ENCODE peak calls at places on chromosomes 5 and 9, in eight cellular contexts. One of them, this sample, is unnamed.

GRCh38 chr5:72586788-72587530 is 79.7 kb upstream of the ZNF366 start:
- DNase-seq in activated CD4-positive, alpha-beta T cell treated with anti-CD3 and anti-CD28 coated beads, Interleukin-2, amount 50 U/mL, for 1 hour: no peak
- DNase-seq in non-pigmented ciliary epithelial cell: no peak
- DNase-seq in mesothelial cell of epicardium: no peak
- DNase-seq in hypothalamus: no peak
- DNase-seq in psoas muscle: no peak
- DNase-seq in NCI-H1105: no peak
- DNase-seq in activated effector memory CD4-positive, alpha-beta T cell treated with Interleukin-2 at 50 U/mL for 16 hours: no peak
- DNase-seq in this sample: no peak

GRCh38 chr9:114330636-114331035 is 967 bp downstream of the ORM2 start:
- DNase-seq in activated CD4-positive, alpha-beta T cell treated with anti-CD3 and anti-CD28 coated beads, Interleukin-2, amount 50 U/mL, for 1 hour: no peak
- DNase-seq in non-pigmented ciliary epithelial cell: no peak
- DNase-seq in mesothelial cell of epicardium: no peak
- DNase-seq in hypothalamus: no peak
- DNase-seq in psoas muscle: no peak
- DNase-seq in NCI-H1105: no peak
- DNase-seq in activated effector memory CD4-positive, alpha-beta T cell treated with Interleukin-2 at 50 U/mL for 16 hours: no peak
- DNase-seq in this sample: no peak

GRCh38 chr9:115115924-115116323 is 2.0 kb downstream of the TNC start:
- DNase-seq in activated CD4-positive, alpha-beta T cell treated with anti-CD3 and anti-CD28 coated beads, Interleukin-2, amount 50 U/mL, for 1 hour: no peak
- DNase-seq in non-pigmented ciliary epithelial cell: no peak
- DNase-seq in mesothelial cell of epicardium: no peak
- DNase-seq in hypothalamus: no peak
- DNase-seq in psoas muscle: no peak
- DNase-seq in NCI-H1105: no peak
- DNase-seq in activated effector memory CD4-positive, alpha-beta T cell treated with Interleukin-2 at 50 U/mL for 16 hours: no peak
- DNase-seq in this sample: no peak

GRCh38 chr5:159965031-159965837 is 43.7 kb upstream of the TTC1 start:
- DNase-seq in activated CD4-positive, alpha-beta T cell treated with anti-CD3 and anti-CD28 coated beads, Interleukin-2, amount 50 U/mL, for 1 hour: no peak
- DNase-seq in non-pigmented ciliary epithelial cell: peak
- DNase-seq in mesothelial cell of epicardium: peak
- DNase-seq in hypothalamus: peak
- DNase-seq in psoas muscle: peak
- DNase-seq in NCI-H1105: no peak
- DNase-seq in activated effector memory CD4-positive, alpha-beta T cell treated with Interleukin-2 at 50 U/mL for 16 hours: no peak
- DNase-seq in this sample: peak

GRCh38 chr5:88251048-88251711 is 17.5 kb downstream of the TMEM161B start:
- DNase-seq in activated CD4-positive, alpha-beta T cell treated with anti-CD3 and anti-CD28 coated beads, Interleukin-2, amount 50 U/mL, for 1 hour: no peak
- DNase-seq in non-pigmented ciliary epithelial cell: no peak
- DNase-seq in mesothelial cell of epicardium: no peak
- DNase-seq in hypothalamus: no peak
- DNase-seq in psoas muscle: no peak
- DNase-seq in NCI-H1105: no peak
- DNase-seq in activated effector memory CD4-positive, alpha-beta T cell treated with Interleukin-2 at 50 U/mL for 16 hours: no peak
- DNase-seq in this sample: no peak

GRCh38 chr9:93955356-93956182 is 414 bp upstream of the BARX1 start:
- DNase-seq in activated CD4-positive, alpha-beta T cell treated with anti-CD3 and anti-CD28 coated beads, Interleukin-2, amount 50 U/mL, for 1 hour: peak
- DNase-seq in non-pigmented ciliary epithelial cell: no peak
- DNase-seq in mesothelial cell of epicardium: no peak
- DNase-seq in hypothalamus: no peak
- DNase-seq in psoas muscle: no peak
- DNase-seq in NCI-H1105: peak
- DNase-seq in activated effector memory CD4-positive, alpha-beta T cell treated with Interleukin-2 at 50 U/mL for 16 hours: no peak
- DNase-seq in this sample: peak

GRCh38 chr5:154972476-154973080 is 31.7 kb downstream of the MRPL22 start:
- DNase-seq in activated CD4-positive, alpha-beta T cell treated with anti-CD3 and anti-CD28 coated beads, Interleukin-2, amount 50 U/mL, for 1 hour: no peak
- DNase-seq in non-pigmented ciliary epithelial cell: no peak
- DNase-seq in mesothelial cell of epicardium: peak
- DNase-seq in hypothalamus: peak
- DNase-seq in psoas muscle: no peak
- DNase-seq in NCI-H1105: peak
- DNase-seq in activated effector memory CD4-positive, alpha-beta T cell treated with Interleukin-2 at 50 U/mL for 16 hours: no peak
- DNase-seq in this sample: peak

GRCh38 chr5:179204572-179204971 is 140.7 kb downstream of the ADAMTS2 start:
- DNase-seq in activated CD4-positive, alpha-beta T cell treated with anti-CD3 and anti-CD28 coated beads, Interleukin-2, amount 50 U/mL, for 1 hour: no peak
- DNase-seq in non-pigmented ciliary epithelial cell: no peak
- DNase-seq in mesothelial cell of epicardium: no peak
- DNase-seq in hypothalamus: no peak
- DNase-seq in psoas muscle: no peak
- DNase-seq in NCI-H1105: no peak
- DNase-seq in activated effector memory CD4-positive, alpha-beta T cell treated with Interleukin-2 at 50 U/mL for 16 hours: no peak
- DNase-seq in this sample: no peak

GRCh38 chr5:152811985-152812384 is 406.9 kb upstream of the NMUR2 start:
- DNase-seq in activated CD4-positive, alpha-beta T cell treated with anti-CD3 and anti-CD28 coated beads, Interleukin-2, amount 50 U/mL, for 1 hour: no peak
- DNase-seq in non-pigmented ciliary epithelial cell: no peak
- DNase-seq in mesothelial cell of epicardium: no peak
- DNase-seq in hypothalamus: no peak
- DNase-seq in psoas muscle: no peak
- DNase-seq in NCI-H1105: no peak
- DNase-seq in activated effector memory CD4-positive, alpha-beta T cell treated with Interleukin-2 at 50 U/mL for 16 hours: no peak
- DNase-seq in this sample: peak